ENCODE peak calls at places on chromosomes 13 and 19, in five cellular contexts. B, T, H, G and A are unnamed samples.

GRCh38 chr13:55999709-56000108 is 1141.0 kb upstream of the PRR20A start:
- DNase-seq in T (no peak), H (no peak), G (no peak), B (no peak), A (no peak)

GRCh38 chr19:16022681-16023557 is 53.4 kb upstream of the TPM4 start:
- DNase-seq in G (no peak), T (no peak), H (no peak), B (no peak), A (no peak)

GRCh38 chr13:60080871-60081270 is 82.9 kb downstream of the DIAPH3 start:
- DNase-seq in B (no peak), G (no peak), H (no peak), T (no peak), A (no peak)

GRCh38 chr13:41916173-41916954 is 44.5 kb downstream of the VWA8 start:
- DNase-seq in G (no peak), B (peak; percentile 93), H (no peak), T (no peak), A (no peak)

GRCh38 chr13:85619321-85619720 is 179.9 kb downstream of the SLITRK6 start:
- DNase-seq in T (no peak), G (no peak), H (no peak), B (no peak), A (no peak)

GRCh38 chr13:28679628-28680027 is 20.7 kb downstream of the POMP start:
- DNase-seq in G (no peak), H (no peak), T (no peak), B (peak; percentile 55), A (no peak)

GRCh38 chr19:55373993-55374757 is 2.5 kb upstream of the TMEM190 start:
- DNase-seq in T (no peak), B (no peak), H (no peak), G (no peak), A (no peak)

GRCh38 chr19:50894478-50895356 is 16.5 kb downstream of the KLK4 start:
- DNase-seq in B (no peak), G (no peak), H (no peak), T (no peak), A (no peak)

GRCh38 chr19:34482380-34483250 is 1.1 kb downstream of the WTIP start:
- DNase-seq in T (no peak), B (peak; percentile 54), H (no peak), G (no peak), A (no peak)

DNA sequence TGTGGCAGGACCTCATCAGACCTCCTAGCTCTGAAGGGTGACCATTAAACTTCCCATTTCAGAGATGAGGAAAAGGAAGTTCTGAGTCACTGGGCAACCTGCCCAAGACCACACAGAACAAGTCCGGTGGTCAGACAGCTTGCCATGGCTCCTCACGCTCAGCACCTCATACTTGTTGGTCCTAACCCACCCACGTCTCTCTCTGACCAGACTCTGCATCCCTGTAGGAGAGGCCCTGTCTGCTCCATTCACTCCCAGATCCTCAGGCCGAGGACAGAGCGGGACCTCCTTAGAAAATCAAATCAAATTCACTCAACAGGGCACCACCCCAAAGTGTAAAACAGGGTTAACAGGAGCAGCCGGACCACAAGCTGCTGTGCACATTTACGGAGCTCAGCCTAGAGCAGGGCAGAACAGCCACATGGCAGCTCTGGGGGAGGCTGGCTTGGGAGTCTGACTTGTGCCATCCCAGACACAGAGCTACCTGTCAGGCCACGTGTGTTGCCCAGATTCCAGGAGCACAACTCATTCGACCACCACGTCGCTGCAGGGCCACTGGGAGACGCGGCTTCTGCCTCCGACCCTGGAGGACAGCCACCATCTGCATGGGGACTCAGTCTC is 1.7 kb downstream of the MIER2 start:
- DNase-seq in B (peak; percentile 88), H (peak; percentile 59), G (no peak), T (peak; percentile 26), A (no peak)
- H3K4me3 ChIP-seq in B (peak overlapping the region; percentile 58), H (peak overlapping the region; percentile 82), G (peak overlapping the region; percentile 73), T (peak overlapping the region; percentile 70), A (peak overlapping the region; percentile 63)

GRCh38 chr19:3882041-3882384 is 1.5 kb downstream of the ATCAY start:
- DNase-seq in T (no peak), G (no peak), H (no peak), B (no peak), A (no peak)

GRCh38 chr19:3880471-3881271 is at the start of gene ATCAY:
- DNase-seq in T (no peak), B (no peak), H (no peak), G (no peak), A (no peak)

GRCh38 chr19:3881272-3882040 is 971 bp downstream of the ATCAY start:
- DNase-seq in G (no peak), T (no peak), B (no peak), H (no peak), A (no peak)

DNA sequence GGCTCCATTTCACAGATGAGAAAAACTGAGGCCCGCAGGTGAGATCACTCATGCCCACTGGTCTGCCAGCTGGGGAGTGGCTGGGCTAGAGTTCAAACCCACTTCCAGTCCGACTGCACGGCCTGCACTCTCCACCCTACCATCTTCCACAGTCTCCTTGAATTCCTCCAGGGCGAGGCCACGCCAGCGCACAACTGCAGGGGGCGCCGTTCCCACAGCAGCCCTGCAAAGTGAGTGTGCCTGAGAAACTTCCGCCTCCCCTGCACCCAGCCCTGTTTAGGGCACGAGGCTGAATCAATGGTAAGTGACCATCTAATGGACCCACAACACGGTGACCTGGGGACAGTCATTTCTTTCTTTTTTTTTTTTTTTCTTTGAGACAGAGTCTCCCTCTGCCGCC is 829 bp upstream of the ATCAY start:
- DNase-seq in B (no peak), T (no peak), H (no peak), G (no peak), A (no peak)
- TF ChIP-seq CTCF in B (peak; percentile 4), T (no peak), H (no peak), G (no peak), A (no peak)

GRCh38 chr13:45704211-45704739 is 2.2 kb downstream of the CBY2 start:
- DNase-seq in B (no peak), H (no peak), G (no peak), T (no peak), A (no peak)
- H3K4me3 ChIP-seq in B (no peak overlapping the region), H (no peak overlapping the region), G (no peak overlapping the region), T (no peak overlapping the region), A (no peak overlapping the region)

DNA sequence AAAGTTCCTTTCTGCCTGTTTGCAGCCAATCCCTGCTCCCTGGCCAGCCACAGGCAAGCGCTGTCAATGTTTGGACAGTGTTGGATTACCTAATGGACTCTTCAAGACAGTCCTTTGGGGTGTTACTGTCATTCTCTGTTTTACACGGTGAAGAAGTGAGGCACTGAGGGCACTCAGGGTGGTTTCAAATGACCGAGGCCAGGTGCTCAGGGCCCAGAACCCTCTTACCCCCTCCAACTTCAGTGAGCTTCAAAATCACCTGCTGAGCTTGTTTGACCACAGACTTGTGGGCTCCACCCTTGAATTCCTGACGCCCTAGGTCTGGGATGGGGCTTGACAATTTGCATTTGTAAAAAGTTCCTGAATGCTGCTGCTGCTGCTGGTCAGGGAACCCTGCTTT is 97.9 kb downstream of the GGACT start:
- DNase-seq in G (no peak), H (no peak), B (peak; percentile 55), T (peak; percentile 16), A (no peak)
- TF ChIP-seq CTCF in G (no peak), H (no peak), B (no peak), T (no peak), A (no peak)

DNA sequence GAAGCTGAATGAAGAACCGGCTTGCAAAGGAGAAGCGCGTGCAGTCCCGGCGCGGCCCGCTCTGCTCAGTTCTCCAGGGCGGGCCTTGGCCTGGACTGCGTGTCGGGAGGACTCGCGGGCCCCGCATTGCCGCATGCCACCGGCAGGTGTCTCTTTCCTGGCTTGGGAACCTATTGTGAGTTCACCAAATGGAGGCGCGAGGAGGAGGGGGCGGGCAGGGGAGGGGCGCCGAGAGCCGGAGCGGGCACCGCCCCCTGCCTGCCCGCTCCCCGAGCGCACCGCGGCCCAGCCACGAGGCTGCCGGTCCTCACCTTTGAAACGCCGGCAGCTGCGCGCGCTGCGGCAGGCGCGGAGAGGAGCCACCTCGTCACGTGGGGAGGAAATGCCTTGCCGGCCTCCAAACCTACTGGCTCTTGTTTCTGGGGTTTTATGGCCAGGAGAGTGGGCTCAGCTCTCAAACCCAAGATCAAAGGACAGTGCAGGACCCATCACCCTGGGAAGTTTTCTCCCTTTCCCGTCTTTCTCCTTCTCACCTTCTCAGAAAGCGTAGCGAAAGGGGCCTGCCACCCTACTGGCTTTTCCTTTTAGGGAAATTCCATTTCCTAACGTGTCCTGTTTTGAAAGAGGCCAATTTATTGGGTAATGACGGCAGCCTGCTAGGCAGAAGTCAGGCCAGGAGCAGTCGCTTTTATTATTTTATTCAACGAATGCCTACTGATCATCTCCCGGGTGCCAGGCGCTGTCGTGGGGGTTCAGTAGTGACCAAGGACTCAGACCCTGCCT is 13.8 kb upstream of the UBE2L5 start:
- DNase-seq in G (peak; percentile 96), H (peak; percentile 97), B (peak; percentile 93), T (no peak), A (no peak)
- H3K4me3 ChIP-seq in G (peak overlapping the region; percentile 29), H (peak overlapping the region; percentile 4), B (peak overlapping the region; percentile 39), T (no peak overlapping the region), A (no peak overlapping the region)

GRCh38 chr13:89401209-89401810 is 1730.1 kb downstream of the SLITRK5 start:
- DNase-seq in B (peak; percentile 85), G (no peak), T (no peak), H (no peak), A (no peak)

GRCh38 chr13:89407357-89407756 is 1736.2 kb downstream of the SLITRK5 start:
- DNase-seq in B (peak; percentile 6), G (no peak), T (no peak), H (no peak), A (no peak)

DNA sequence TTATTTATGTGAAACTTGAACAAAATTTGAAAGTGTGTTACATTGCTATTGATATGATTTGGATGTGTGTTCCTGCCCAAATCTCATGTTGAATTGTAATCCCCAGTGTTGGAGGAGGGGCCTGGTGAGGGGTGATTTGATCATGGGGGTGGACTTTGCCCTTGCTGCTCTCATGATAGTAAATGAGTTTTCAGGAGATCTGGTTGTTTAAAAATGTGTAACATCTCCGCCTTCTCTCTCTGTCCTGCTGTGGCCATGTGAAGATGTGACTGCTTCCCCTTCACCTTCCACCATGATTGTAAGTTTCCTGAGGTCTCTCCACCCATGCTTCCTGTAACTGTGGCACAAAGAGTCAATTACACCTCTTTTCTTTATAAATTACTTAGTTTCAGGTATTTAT is 1731.0 kb downstream of the SLITRK5 start:
- DNase-seq in G (no peak), B (no peak), H (no peak), T (no peak), A (no peak)
- TF ChIP-seq CTCF in G (no peak), B (no peak), H (no peak), T (no peak), A (no peak)

DNA sequence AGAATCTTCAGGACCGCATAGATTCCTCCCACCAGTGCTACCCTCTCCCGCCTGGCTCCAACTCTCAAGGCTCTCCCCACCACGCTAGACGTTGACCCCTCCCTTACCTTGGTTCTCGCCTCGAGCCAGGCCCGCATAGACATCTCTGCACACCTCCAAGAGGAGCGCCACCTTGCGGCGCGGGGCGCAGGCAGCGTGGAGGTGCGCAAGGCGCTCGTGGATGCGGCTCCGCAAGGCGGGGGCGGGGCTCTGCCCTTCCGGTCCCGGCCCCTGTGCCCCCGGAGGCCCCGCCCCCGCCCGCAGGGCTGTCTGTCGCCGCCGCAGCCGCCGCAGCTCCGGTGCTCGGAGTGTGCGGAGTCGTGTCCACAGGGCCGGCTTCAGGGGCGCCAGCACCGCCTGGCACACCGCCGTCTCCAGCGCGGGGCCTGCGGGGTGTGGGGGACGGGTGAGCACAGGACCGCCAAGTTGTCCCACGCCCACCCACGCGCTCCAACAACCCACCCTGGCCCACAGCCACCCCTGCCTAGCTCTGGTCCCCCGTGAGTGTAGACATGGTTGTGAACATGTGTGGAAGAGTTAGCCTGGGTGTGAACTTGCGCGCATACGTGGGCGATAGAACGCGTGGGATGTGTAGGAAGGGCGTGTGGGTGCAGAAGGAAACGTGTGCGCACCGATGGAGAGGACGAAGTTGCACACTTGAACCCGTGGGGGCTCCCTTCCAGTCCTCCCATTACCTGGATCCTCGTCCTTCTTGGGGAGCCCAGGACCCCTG is 8.1 kb downstream of the RINL start:
- DNase-seq in H (peak; percentile 86), G (peak; percentile 87), B (peak; percentile 63), T (no peak), A (no peak)
- H3K4me3 ChIP-seq in H (peak overlapping the region; percentile 35), G (peak overlapping the region; percentile 37), B (peak overlapping the region; percentile 54), T (no peak overlapping the region), A (no peak overlapping the region)